ENCODE peak calls at places on chromosomes 12 and 14, in ten cellular contexts. N is brain pericyte; Y is AG09319; K is BJ; I is stimulated activated CD4-positive, alpha-beta T cell treated with anti-CD3 and anti-CD28 coated beads, TNF-alpha, amount 100 ng/mL, for 1 hour; R is endodermal cell; T is fibroblast of mammary gland; E is SK-MEL-5; L is colonic mucosa; F is activated CD4-positive, alpha-beta T cell treated with anti-CD3 and anti-CD28 coated beads, Interleukin-2, amount 50 U/mL, for 1 hour. U is an unnamed sample.
A peak's percentile ranks its signal among the peaks of the same experiment; 100 is the strongest.

GRCh38 chr12:92551853-92552397 is 150.9 kb upstream of the PLEKHG7 start:
- DNase-seq in N (no peak), Y (peak; percentile 31), K (no peak), I (no peak), R (no peak), T (peak; percentile 42), E (no peak), L (no peak), F (no peak), U (no peak)

GRCh38 chr14:20866963-20867362 is 24.2 kb upstream of the RNASE3 start:
- DNase-seq in N (no peak), Y (no peak), K (no peak), I (no peak), R (peak; percentile 71), T (peak; percentile 16), E (peak; percentile 58), L (no peak), F (no peak), U (no peak)

GRCh38 chr12:57754411-57755193 is at the start of gene MARCHF9:
- DNase-seq in N (no peak), Y (no peak), K (no peak), I (peak; percentile 67), R (peak; percentile 90), T (no peak), E (peak; percentile 68), L (peak; percentile 93), F (peak; percentile 87), U (no peak)

GRCh38 chr12:62843714-62844113 is 91.2 kb downstream of the PPM1H start:
- DNase-seq in N (no peak), Y (no peak), K (no peak), I (no peak), R (no peak), T (no peak), E (no peak), L (no peak), F (no peak), U (no peak)

GRCh38 chr12:100904270-100904669 is 109.7 kb downstream of the ANO4 start:
- DNase-seq in N (no peak), Y (no peak), K (no peak), I (no peak), R (no peak), T (peak; percentile 76), E (no peak), L (no peak), F (no peak), U (no peak)

GRCh38 chr12:91139981-91140659 is 28.8 kb upstream of the LUM start:
- DNase-seq in N (peak; percentile 67), Y (peak; percentile 88), K (peak; percentile 97), I (no peak), R (no peak), T (peak; percentile 94), E (peak; percentile 47), L (no peak), F (no peak), U (peak; percentile 75)

GRCh38 chr14:33954016-33954598 is 3.2 kb upstream of the EGLN3 start:
- DNase-seq in N (no peak), Y (no peak), K (no peak), I (no peak), R (no peak), T (no peak), E (no peak), L (no peak), F (no peak), U (no peak)

GRCh38 chr14:53190938-53191337 is 37.8 kb upstream of the DDHD1 start:
- DNase-seq in N (no peak), Y (no peak), K (no peak), I (no peak), R (no peak), T (peak; percentile 38), E (no peak), L (no peak), F (no peak), U (no peak)